ENCODE peak calls at places on chromosomes 7 and 10, in five cellular contexts. One of them, this sample, is unnamed.

GRCh38 chr10:105875050-105875449 is 1234.0 kb downstream of the SORCS3 start:
- DNase-seq in LoVo: peak; percentile 6
- DNase-seq in HT1080: peak; percentile 75
- DNase-seq in putamen: no peak
- DNase-seq in activated naive CD8-positive, alpha-beta T cell treated with anti-CD3 and anti-CD28 coated beads for 36 hours: no peak
- DNase-seq in this sample: peak; percentile 60

GRCh38 chr7:116259821-116260440 is 49.6 kb downstream of the TES start:
- DNase-seq in LoVo: peak; percentile 40
- DNase-seq in HT1080: peak; percentile 87
- DNase-seq in putamen: no peak
- DNase-seq in activated naive CD8-positive, alpha-beta T cell treated with anti-CD3 and anti-CD28 coated beads for 36 hours: no peak
- DNase-seq in this sample: peak; percentile 89

GRCh38 chr7:80916770-80917681 is 1.8 kb downstream of the SEMA3C start:
- DNase-seq in LoVo: peak; percentile 54
- DNase-seq in HT1080: peak; percentile 82
- DNase-seq in putamen: peak; percentile 36
- DNase-seq in activated naive CD8-positive, alpha-beta T cell treated with anti-CD3 and anti-CD28 coated beads for 36 hours: no peak
- DNase-seq in this sample: peak; percentile 66

GRCh38 chr10:32298066-32298812 is 48.7 kb downstream of the EPC1 start:
- DNase-seq in LoVo: no peak
- DNase-seq in HT1080: peak; percentile 64
- DNase-seq in putamen: no peak
- DNase-seq in activated naive CD8-positive, alpha-beta T cell treated with anti-CD3 and anti-CD28 coated beads for 36 hours: no peak
- DNase-seq in this sample: peak; percentile 51

GRCh38 chr7:151456782-151457181 is 16.8 kb upstream of the CRYGN start:
- DNase-seq in LoVo: no peak
- DNase-seq in HT1080: no peak
- DNase-seq in putamen: no peak
- DNase-seq in activated naive CD8-positive, alpha-beta T cell treated with anti-CD3 and anti-CD28 coated beads for 36 hours: no peak
- DNase-seq in this sample: no peak

GRCh38 chr10:92690211-92691041 is 671 bp downstream of the HHEX start:
- DNase-seq in LoVo: no peak
- DNase-seq in HT1080: peak; percentile 71
- DNase-seq in putamen: peak; percentile 27
- DNase-seq in activated naive CD8-positive, alpha-beta T cell treated with anti-CD3 and anti-CD28 coated beads for 36 hours: peak; percentile 74
- DNase-seq in this sample: no peak

GRCh38 chr7:47747160-47747559 is 165.2 kb upstream of the TNS3 start:
- DNase-seq in LoVo: no peak
- DNase-seq in HT1080: no peak
- DNase-seq in putamen: no peak
- DNase-seq in activated naive CD8-positive, alpha-beta T cell treated with anti-CD3 and anti-CD28 coated beads for 36 hours: no peak
- DNase-seq in this sample: no peak

GRCh38 chr7:10346032-10346431 is 627.6 kb upstream of the PHF14 start:
- DNase-seq in LoVo: no peak
- DNase-seq in HT1080: no peak
- DNase-seq in putamen: no peak
- DNase-seq in activated naive CD8-positive, alpha-beta T cell treated with anti-CD3 and anti-CD28 coated beads for 36 hours: no peak
- DNase-seq in this sample: no peak

GRCh38 chr10:3523309-3524050 is 261.5 kb downstream of the KLF6 start:
- DNase-seq in LoVo: no peak
- DNase-seq in HT1080: no peak
- DNase-seq in putamen: no peak
- DNase-seq in activated naive CD8-positive, alpha-beta T cell treated with anti-CD3 and anti-CD28 coated beads for 36 hours: no peak
- DNase-seq in this sample: no peak

This sample was measured in MCF 10A.